ENCODE peak calls at places on chromosomes 4 and X, in four cellular contexts. A is GM23338, P is breast epithelium, Y is upper lobe of left lung. K is an unnamed sample.

GRCh38 chr4:40552536-40552935 is 77.1 kb downstream of the RBM47 start:
- DNase-seq in Y (no peak), A (peak; percentile 58), P (peak; percentile 20), K (peak; percentile 45)

GRCh38 chr4:82138376-82138775 is 235.4 kb downstream of the HNRNPD start:
- DNase-seq in A (no peak), Y (no peak), P (no peak), K (no peak)

GRCh38 chr4:143391261-143391660 is 54.6 kb downstream of the GAB1 start:
- DNase-seq in P (no peak), Y (no peak), A (peak; percentile 38), K (no peak)

GRCh38 chrX:10467793-10468192 is 152.6 kb downstream of the MID1 start:
- DNase-seq in Y (no peak), P (no peak), A (no peak), K (no peak)

GRCh38 chr4:138062929-138063328 is 179.2 kb downstream of the SLC7A11 start:
- DNase-seq in P (no peak), Y (no peak), A (peak; percentile 60), K (no peak)

GRCh38 chr4:74449571-74450297 is 4.8 kb downstream of the AREG start:
- DNase-seq in P (no peak), Y (no peak), A (no peak), K (no peak)

GRCh38 chrX:56733459-56734046 is 4.5 kb downstream of the NBDY start:
- DNase-seq in A (peak; percentile 73), Y (peak; percentile 57), P (peak; percentile 47), K (peak; percentile 36)

GRCh38 chr4:177442623-177443155 is 452 bp upstream of the AGA start:
- DNase-seq in P (no peak), A (no peak), Y (no peak), K (no peak)

GRCh38 chr4:78213218-78213617 is 156.1 kb downstream of the FRAS1 start:
- DNase-seq in Y (no peak), A (no peak), P (no peak), K (no peak)

GRCh38 chr4:24783506-24783905 is 11.9 kb upstream of the SOD3 start:
- DNase-seq in A (peak; percentile 32), Y (no peak), P (no peak), K (no peak)

GRCh38 chrX:8030361-8030760 is 103.1 kb upstream of the PNPLA4 start:
- DNase-seq in P (no peak), A (no peak), Y (no peak), K (no peak)

GRCh38 chrX:103442536-103442901 is 66.2 kb downstream of the BEX3 start:
- DNase-seq in Y (no peak), A (no peak), P (no peak), K (no peak)

GRCh38 chr4:26076000-26076587 is 162.1 kb downstream of the SMIM20 start:
- DNase-seq in P (no peak), A (no peak), Y (peak; percentile 52), K (no peak)

GRCh38 chr4:183118585-183118984 is 19.5 kb downstream of the WWC2 start:
- DNase-seq in Y (no peak), A (peak; percentile 85), P (no peak), K (no peak)

GRCh38 chr4:168735735-168736134 is 238.9 kb downstream of the PALLD start:
- DNase-seq in Y (no peak), A (peak; percentile 14), P (no peak), K (no peak)

GRCh38 chr4:114598191-114599121 is at the start of gene UGT8:
- DNase-seq in Y (peak; percentile 62), P (peak; percentile 30), A (peak; percentile 88), K (no peak)

GRCh38 chr4:170047774-170048354 is 21.7 kb upstream of the MFAP3L start:
- DNase-seq in A (peak; percentile 79), Y (peak; percentile 37), P (peak; percentile 30), K (peak; percentile 60)

GRCh38 chr4:87025614-87026041 is 90.8 kb downstream of the AFF1 start:
- DNase-seq in Y (no peak), A (no peak), P (no peak), K (peak; percentile 66)

GRCh38 chr4:23970193-23970850 is 80.5 kb upstream of the PPARGC1A start:
- DNase-seq in A (no peak), P (no peak), Y (no peak), K (no peak)

GRCh38 chr4:151426513-151426912 is 17.5 kb downstream of the FHIP1A start:
- DNase-seq in P (no peak), Y (no peak), A (no peak), K (peak; percentile 25)

GRCh38 chrX:39487166-39488006 is 610.4 kb downstream of the BCOR start:
- DNase-seq in Y (no peak), A (no peak), P (no peak), K (no peak)

GRCh38 chr4:15410750-15411149 is 17.1 kb upstream of the C1QTNF7 start:
- DNase-seq in P (no peak), Y (no peak), A (no peak), K (no peak)

GRCh38 chrX:140664939-140665338 is 44.6 kb upstream of the LINC00632 start:
- DNase-seq in Y (no peak), A (peak; percentile 24), P (no peak), K (no peak)

GRCh38 chrX:154775611-154776349 is 13.1 kb downstream of the DKC1 start:
- DNase-seq in A (no peak), Y (no peak), P (no peak), K (no peak)

GRCh38 chr4:106868381-106869035 is 167.6 kb downstream of the DKK2 start:
- DNase-seq in P (no peak), Y (no peak), A (no peak), K (no peak)

GRCh38 chr4:74659576-74660411 is 134.5 kb downstream of the BTC start:
- DNase-seq in A (no peak), Y (peak; percentile 53), P (peak; percentile 46), K (peak; percentile 5)

GRCh38 chrX:120741452-120741851 is 111.6 kb upstream of the C1GALT1C1 start:
- DNase-seq in P (no peak), A (no peak), Y (no peak), K (no peak)

GRCh38 chrX:38166478-38167083 is 54.1 kb downstream of the SRPX start:
- DNase-seq in Y (no peak), A (peak; percentile 51), P (no peak), K (peak; percentile 4)

GRCh38 chr4:1305781-1306455 is 16.2 kb downstream of the MAEA start:
- DNase-seq in P (no peak), Y (no peak), A (no peak), K (no peak)

GRCh38 chr4:56655209-56655626 is 25.9 kb downstream of the HOPX start:
- DNase-seq in Y (no peak), A (peak; percentile 76), P (no peak), K (no peak)

GRCh38 chr4:12889054-12889453 is 595.1 kb downstream of the RAB28 start:
- DNase-seq in P (no peak), A (no peak), Y (no peak), K (no peak)

GRCh38 chr4:169219440-169219839 is 51.3 kb downstream of the SH3RF1 start:
- DNase-seq in Y (no peak), P (no peak), A (no peak), K (peak; percentile 27)

GRCh38 chr4:108181704-108182103 is 13.0 kb upstream of the LEF1 start:
- DNase-seq in A (no peak), P (no peak), Y (no peak), K (no peak)

GRCh38 chrX:19388064-19388679 is 44.4 kb downstream of the PDHA1 start:
- DNase-seq in P (no peak), A (no peak), Y (no peak), K (no peak)

GRCh38 chrX:135591871-135592270 is 71.4 kb downstream of the INTS6L start:
- DNase-seq in Y (no peak), P (no peak), A (peak; percentile 10), K (no peak)

DNA sequence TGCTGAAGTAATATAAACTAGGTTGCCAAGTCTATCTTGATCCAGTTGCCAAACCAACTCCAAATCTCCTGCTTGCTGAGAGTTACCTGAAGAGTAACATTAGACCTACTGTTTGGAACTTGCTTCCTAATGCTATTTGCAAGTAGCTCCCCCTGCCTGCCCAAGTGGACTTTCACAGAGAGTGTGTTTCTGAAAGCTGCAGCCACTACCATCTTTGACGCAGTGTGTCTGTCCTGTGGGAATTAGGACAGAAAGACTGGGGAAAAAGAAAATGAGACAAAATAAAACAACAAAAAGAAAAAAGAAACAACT is 195.0 kb upstream of the HS3ST1 start:
- DNase-seq in Y (peak; percentile 52), P (peak; percentile 47), A (peak; percentile 72), K (peak; percentile 73)
- TF ChIP-seq POLR2AphosphoS5 in Y (no peak), P (no peak), A (no peak), K (peak; percentile 79)

GRCh38 chr4:99918656-99919055 is 24.4 kb upstream of the LAMTOR3 start:
- DNase-seq in P (no peak), A (no peak), Y (no peak), K (no peak)
- H3K36me3 ChIP-seq in P (no peaks in the 10 kb centered on the region), A (peaks cover 12% of the 10 kb centered on the region), Y (peaks cover 10% of the 10 kb centered on the region), K (no peaks in the 10 kb centered on the region)

DNA sequence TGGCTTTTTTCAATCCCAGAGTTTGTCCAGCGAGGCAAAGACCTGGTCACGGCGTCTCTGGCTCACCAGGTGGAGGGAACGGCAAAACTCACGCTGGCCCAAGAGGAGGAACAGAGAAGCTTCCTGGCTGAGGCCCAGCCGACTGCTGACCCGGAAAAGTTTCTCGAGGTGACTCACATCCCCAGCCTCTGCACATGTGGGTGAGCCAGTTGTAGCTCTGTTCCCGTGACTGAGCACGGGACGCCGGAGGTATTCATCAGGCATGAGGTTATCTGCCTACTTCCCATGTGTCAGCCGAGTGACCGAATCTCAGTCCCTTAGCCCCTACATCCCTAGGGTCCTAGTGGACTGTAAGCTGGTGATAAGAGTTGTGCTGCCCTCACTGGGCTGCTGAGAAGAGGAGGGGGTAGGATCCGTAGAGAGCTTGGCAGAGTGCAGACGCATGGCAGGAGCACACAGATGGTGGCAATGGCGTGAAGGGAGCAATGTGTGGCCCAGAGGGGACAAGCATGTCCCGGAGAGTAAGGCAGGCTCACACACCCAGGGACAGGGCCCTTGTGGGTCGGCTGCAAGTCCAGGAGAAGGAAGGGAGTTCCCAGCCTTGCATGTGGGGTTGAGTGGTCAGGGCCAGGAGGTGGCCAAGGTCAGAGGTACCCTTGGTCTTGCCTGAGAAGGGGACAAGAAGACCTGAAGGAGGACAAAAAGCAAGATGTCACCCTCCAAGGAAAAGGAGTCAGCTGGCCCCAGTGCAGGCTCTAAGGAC is 42.9 kb downstream of the EVC start:
- DNase-seq in Y (no peak), P (no peak), A (no peak), K (no peak)
- TF ChIP-seq CTCF in Y (no peak), P (no peak), A (no peak), K (no peak)

GRCh38 chr4:10102193-10102980 is 14.2 kb downstream of the WDR1 start:
- DNase-seq in Y (no peak), P (no peak), A (no peak), K (no peak)

GRCh38 chr4:10099521-10100325 is 16.9 kb downstream of the WDR1 start:
- DNase-seq in A (no peak), Y (no peak), P (no peak), K (no peak)

GRCh38 chr4:10098770-10099139 is 17.8 kb downstream of the WDR1 start:
- DNase-seq in A (no peak), Y (no peak), P (no peak), K (no peak)

GRCh38 chr4:10101559-10102192 is 14.9 kb downstream of the WDR1 start:
- DNase-seq in Y (no peak), A (no peak), P (peak; percentile 81), K (peak; percentile 89)

GRCh38 chr4:10100734-10101216 is 15.8 kb downstream of the WDR1 start:
- DNase-seq in Y (peak; percentile 74), P (no peak), A (no peak), K (no peak)
- TF ChIP-seq POLR2AphosphoS5 in Y (no peak), P (no peak), A (no peak), K (no peak)